ENCODE peak calls at places on chromosomes 12 and 14, in six cellular contexts. One of them, this sample, is unnamed.

GRCh38 chr14:63475761-63476160 is 67.4 kb downstream of the PPP2R5E start:
- DNase-seq in D341Med: no peak
- DNase-seq in neural crest cell: no peak
- DNase-seq in EH: peak; percentile 18
- DNase-seq in DMS 273 treated with DMSO at 0.1 percent for 48 hours: no peak
- DNase-seq in stimulated activated CD4-positive, alpha-beta T cell treated with anti-CD3 and anti-CD28 coated beads, Interleukin-1b, Interleukin-23, amount 100 ng/mL, for 24 hours: no peak
- DNase-seq in this sample: no peak

GRCh38 chr12:8483081-8483479 is 27.3 kb downstream of the CLEC6A start:
- DNase-seq in D341Med: no peak
- DNase-seq in neural crest cell: no peak
- DNase-seq in EH: no peak
- DNase-seq in DMS 273 treated with DMSO at 0.1 percent for 48 hours: no peak
- DNase-seq in stimulated activated CD4-positive, alpha-beta T cell treated with anti-CD3 and anti-CD28 coated beads, Interleukin-1b, Interleukin-23, amount 100 ng/mL, for 24 hours: no peak
- DNase-seq in this sample: no peak

GRCh38 chr12:92539966-92540791 is 162.6 kb upstream of the PLEKHG7 start:
- DNase-seq in D341Med: no peak
- DNase-seq in neural crest cell: peak; percentile 12
- DNase-seq in EH: no peak
- DNase-seq in DMS 273 treated with DMSO at 0.1 percent for 48 hours: no peak
- DNase-seq in stimulated activated CD4-positive, alpha-beta T cell treated with anti-CD3 and anti-CD28 coated beads, Interleukin-1b, Interleukin-23, amount 100 ng/mL, for 24 hours: no peak
- DNase-seq in this sample: no peak

GRCh38 chr14:68807148-68807600 is 14.3 kb upstream of the ZFP36L1 start:
- DNase-seq in D341Med: peak; percentile 24
- DNase-seq in neural crest cell: no peak
- DNase-seq in EH: peak; percentile 91
- DNase-seq in DMS 273 treated with DMSO at 0.1 percent for 48 hours: peak; percentile 71
- DNase-seq in stimulated activated CD4-positive, alpha-beta T cell treated with anti-CD3 and anti-CD28 coated beads, Interleukin-1b, Interleukin-23, amount 100 ng/mL, for 24 hours: no peak
- DNase-seq in this sample: peak; percentile 62

GRCh38 chr12:107986183-107986582 is 142.9 kb upstream of the WSCD2 start:
- DNase-seq in D341Med: no peak
- DNase-seq in neural crest cell: no peak
- DNase-seq in EH: no peak
- DNase-seq in DMS 273 treated with DMSO at 0.1 percent for 48 hours: no peak
- DNase-seq in stimulated activated CD4-positive, alpha-beta T cell treated with anti-CD3 and anti-CD28 coated beads, Interleukin-1b, Interleukin-23, amount 100 ng/mL, for 24 hours: no peak
- DNase-seq in this sample: no peak

GRCh38 chr14:97266653-97267052 is 469.5 kb downstream of the VRK1 start:
- DNase-seq in D341Med: no peak
- DNase-seq in neural crest cell: no peak
- DNase-seq in EH: no peak
- DNase-seq in DMS 273 treated with DMSO at 0.1 percent for 48 hours: no peak
- DNase-seq in stimulated activated CD4-positive, alpha-beta T cell treated with anti-CD3 and anti-CD28 coated beads, Interleukin-1b, Interleukin-23, amount 100 ng/mL, for 24 hours: no peak
- DNase-seq in this sample: no peak

GRCh38 chr14:102164241-102164641 is 24.5 kb downstream of the WDR20 start:
- DNase-seq in D341Med: no peak
- DNase-seq in neural crest cell: no peak
- DNase-seq in EH: peak; percentile 56
- DNase-seq in DMS 273 treated with DMSO at 0.1 percent for 48 hours: no peak
- DNase-seq in stimulated activated CD4-positive, alpha-beta T cell treated with anti-CD3 and anti-CD28 coated beads, Interleukin-1b, Interleukin-23, amount 100 ng/mL, for 24 hours: no peak
- DNase-seq in this sample: no peak

GRCh38 chr12:79682593-79682992 is 8.2 kb downstream of the PAWR start:
- DNase-seq in D341Med: no peak
- DNase-seq in neural crest cell: no peak
- DNase-seq in EH: no peak
- DNase-seq in DMS 273 treated with DMSO at 0.1 percent for 48 hours: no peak
- DNase-seq in stimulated activated CD4-positive, alpha-beta T cell treated with anti-CD3 and anti-CD28 coated beads, Interleukin-1b, Interleukin-23, amount 100 ng/mL, for 24 hours: no peak
- DNase-seq in this sample: no peak

GRCh38 chr14:65019944-65020566 is 33.4 kb downstream of the FNTB start:
- DNase-seq in D341Med: peak; percentile 33
- DNase-seq in neural crest cell: peak; percentile 24
- DNase-seq in EH: peak; percentile 73
- DNase-seq in DMS 273 treated with DMSO at 0.1 percent for 48 hours: no peak
- DNase-seq in stimulated activated CD4-positive, alpha-beta T cell treated with anti-CD3 and anti-CD28 coated beads, Interleukin-1b, Interleukin-23, amount 100 ng/mL, for 24 hours: no peak
- DNase-seq in this sample: peak; percentile 92